ENCODE peak calls at places on chromosomes 13 and 19, in five cellular contexts. S, H, I, A and F are unnamed samples.

GRCh38 chr13:74361274-74361673 is 227.1 kb upstream of the KLF12 start:
- DNase-seq in S (no peak), A (no peak), I (no peak), H (no peak), F (no peak)

GRCh38 chr13:114073881-114074551 is 58.4 kb downstream of the RASA3 start:
- DNase-seq in S (no peak), I (no peak), H (no peak), A (no peak), F (no peak)

GRCh38 chr13:64278493-64278892 is 2862.8 kb upstream of the PCDH20 start:
- DNase-seq in I (no peak), H (no peak), S (no peak), A (no peak), F (no peak)

GRCh38 chr19:47109541-47110375 is 3.8 kb downstream of the ZC3H4 start:
- DNase-seq in I (no peak), H (no peak), A (peak; percentile 59), S (no peak), F (no peak)

GRCh38 chr19:38545596-38545995 is 72.2 kb downstream of the MAP4K1 start:
- DNase-seq in I (no peak), H (no peak), A (no peak), S (no peak), F (no peak)

GRCh38 chr13:30142502-30143211 is 164.7 kb downstream of the KATNAL1 start:
- DNase-seq in H (no peak), A (no peak), I (peak; percentile 75), S (peak; percentile 6), F (peak; percentile 21)

GRCh38 chr19:48363500-48363809 is 285 bp downstream of the TMEM143 start:
- DNase-seq in S (no peak), I (no peak), A (peak; percentile 23), H (no peak), F (no peak)

GRCh38 chr19:4007021-4007835 is at the start of gene PIAS4:
- DNase-seq in H (peak; percentile 85), S (peak; percentile 87), A (peak; percentile 100), I (peak; percentile 100), F (peak; percentile 88)

GRCh38 chr19:10812902-10813404 is 23.1 kb downstream of the TMED1 start:
- DNase-seq in A (peak; percentile 85), H (no peak), I (no peak), S (no peak), F (no peak)

GRCh38 chr13:40518481-40518882 is 148.0 kb downstream of the FOXO1 start:
- DNase-seq in I (no peak), S (no peak), A (no peak), H (no peak), F (no peak)

GRCh38 chr19:15445807-15446376 is 3.9 kb downstream of the WIZ start:
- DNase-seq in A (no peak), I (no peak), S (no peak), H (no peak), F (no peak)

GRCh38 chr13:37074703-37075102 is 15.2 kb upstream of the SUPT20H start:
- DNase-seq in A (no peak), H (no peak), S (no peak), I (peak; percentile 39), F (peak; percentile 8)

GRCh38 chr13:76053181-76053580 is 417.1 kb downstream of the LMO7 start:
- DNase-seq in A (no peak), H (no peak), S (no peak), I (no peak), F (no peak)

GRCh38 chr13:59834801-59835200 is 328.9 kb downstream of the DIAPH3 start:
- DNase-seq in A (no peak), S (no peak), I (no peak), H (no peak), F (no peak)

GRCh38 chr13:75789451-75790197 is 153.5 kb downstream of the LMO7 start:
- DNase-seq in I (no peak), H (no peak), A (no peak), S (no peak), F (no peak)

GRCh38 chr19:45293682-45294081 is 29.0 kb downstream of the CKM start:
- DNase-seq in S (no peak), I (no peak), H (no peak), A (no peak), F (no peak)

GRCh38 chr13:36880961-36881360 is 39.1 kb downstream of the SMAD9 start:
- DNase-seq in H (no peak), A (no peak), S (no peak), I (no peak), F (no peak)

GRCh38 chr19:50514346-50515167 is 844 bp upstream of the ASPDH start:
- DNase-seq in H (no peak), S (no peak), A (no peak), I (peak; percentile 95), F (no peak)

GRCh38 chr13:24868874-24869273 is 104.9 kb downstream of the RNF17 start:
- DNase-seq in I (no peak), A (no peak), S (no peak), H (no peak), F (no peak)

GRCh38 chr19:49876422-49877019 is 634 bp downstream of the AKT1S1 start:
- DNase-seq in H (peak; percentile 96), I (peak; percentile 85), A (peak; percentile 85), S (peak; percentile 96), F (peak; percentile 98)

GRCh38 chr19:13796301-13797057 is 1.2 kb downstream of the ZSWIM4 start:
- DNase-seq in I (peak; percentile 43), A (no peak), H (no peak), S (peak; percentile 23), F (peak; percentile 60)

GRCh38 chr13:26921918-26922317 is 161.3 kb upstream of the GPR12 start:
- DNase-seq in I (no peak), S (no peak), A (no peak), H (no peak), F (no peak)

GRCh38 chr19:1063030-1063908 is 3.7 kb upstream of the ARHGAP45 start:
- DNase-seq in H (no peak), A (peak; percentile 87), S (no peak), I (peak; percentile 64), F (peak; percentile 78)

GRCh38 chr19:409515-410242 is 732 bp upstream of the C2CD4C start:
- DNase-seq in A (no peak), S (no peak), I (peak; percentile 74), H (no peak), F (no peak)

GRCh38 chr13:44197791-44198770 is 175.5 kb upstream of the SERP2 start:
- DNase-seq in H (no peak), I (no peak), S (no peak), A (no peak), F (no peak)

GRCh38 chr13:59176775-59177174 is 987.0 kb downstream of the DIAPH3 start:
- DNase-seq in S (peak; percentile 9), I (no peak), H (no peak), A (peak; percentile 6), F (no peak)

GRCh38 chr19:10774893-10775292 is 57.0 kb downstream of the DNM2 start:
- DNase-seq in S (no peak), A (no peak), I (no peak), H (no peak), F (no peak)

GRCh38 chr13:40676007-40676406 is 9.6 kb upstream of the FOXO1 start:
- DNase-seq in H (no peak), A (no peak), S (no peak), I (no peak), F (no peak)

GRCh38 chr13:49042476-49042875 is 66.8 kb downstream of the FNDC3A start:
- DNase-seq in H (no peak), S (no peak), A (no peak), I (no peak), F (no peak)

GRCh38 chr13:70107498-70108271 is at the start of gene ATXN8OS:
- DNase-seq in S (no peak), A (no peak), I (peak; percentile 45), H (no peak), F (no peak)

GRCh38 chr13:45744979-45745378 is 42.9 kb downstream of the CBY2 start:
- DNase-seq in S (no peak), A (no peak), I (no peak), H (no peak), F (no peak)

GRCh38 chr13:45751882-45752281 is 49.8 kb downstream of the CBY2 start:
- DNase-seq in H (no peak), I (no peak), A (no peak), S (no peak), F (no peak)

GRCh38 chr13:45747071-45747470 is 45.0 kb downstream of the CBY2 start:
- DNase-seq in A (no peak), S (no peak), I (no peak), H (no peak), F (no peak)

GRCh38 chr13:45750566-45750965 is 48.4 kb downstream of the CBY2 start:
- DNase-seq in S (no peak), H (no peak), A (no peak), I (no peak), F (no peak)

DNA sequence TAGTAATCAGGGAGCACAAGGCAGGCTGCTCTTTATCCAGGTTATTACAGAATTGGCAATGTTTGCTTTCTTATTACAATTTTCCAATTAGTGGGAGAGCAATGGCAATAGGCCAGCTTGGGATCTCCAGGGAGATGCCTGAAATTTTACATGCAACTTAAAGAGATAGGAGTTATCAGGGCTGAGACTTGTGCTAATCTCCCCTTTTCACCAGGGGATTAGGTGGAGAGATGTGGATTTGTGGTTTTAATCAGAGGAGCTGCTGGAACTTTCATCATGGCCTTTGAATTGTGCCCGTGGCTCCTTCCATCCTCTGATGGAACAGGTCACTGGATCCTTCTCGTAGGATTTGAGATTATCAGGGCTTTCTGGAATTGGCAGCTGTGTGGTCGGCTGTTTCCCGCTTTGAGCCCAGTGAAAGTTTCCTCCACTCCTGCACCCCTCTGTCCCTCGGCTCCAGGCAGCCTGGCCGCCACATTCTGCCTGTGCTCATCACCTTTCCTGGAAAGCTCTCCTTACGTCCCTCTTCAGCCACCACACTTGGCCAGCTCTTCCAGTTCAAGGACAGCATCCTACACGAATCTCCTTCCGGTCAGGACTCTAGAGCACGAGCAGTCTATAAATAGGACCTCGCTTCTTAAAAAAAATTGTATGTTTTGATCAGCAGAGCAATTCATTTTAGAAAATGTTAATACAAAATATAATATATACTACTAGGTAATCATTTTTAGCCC is 47.1 kb downstream of the CBY2 start:
- DNase-seq in H (no peak), A (no peak), I (no peak), S (no peak), F (no peak)
- TF ChIP-seq SIN3A in H (no peak), A (no peak), I (no peak), S (no peak), F (no peak)

GRCh38 chr13:110618167-110618566 is 2.8 kb downstream of the NAXD start:
- DNase-seq in S (no peak), I (no peak), H (no peak), A (no peak), F (no peak)
- H3K4me2 ChIP-seq in S (peak overlapping the region; percentile 13), I (no peak overlapping the region), H (peak overlapping the region; percentile 79), A (no peak overlapping the region), F (no peak overlapping the region)

DNA sequence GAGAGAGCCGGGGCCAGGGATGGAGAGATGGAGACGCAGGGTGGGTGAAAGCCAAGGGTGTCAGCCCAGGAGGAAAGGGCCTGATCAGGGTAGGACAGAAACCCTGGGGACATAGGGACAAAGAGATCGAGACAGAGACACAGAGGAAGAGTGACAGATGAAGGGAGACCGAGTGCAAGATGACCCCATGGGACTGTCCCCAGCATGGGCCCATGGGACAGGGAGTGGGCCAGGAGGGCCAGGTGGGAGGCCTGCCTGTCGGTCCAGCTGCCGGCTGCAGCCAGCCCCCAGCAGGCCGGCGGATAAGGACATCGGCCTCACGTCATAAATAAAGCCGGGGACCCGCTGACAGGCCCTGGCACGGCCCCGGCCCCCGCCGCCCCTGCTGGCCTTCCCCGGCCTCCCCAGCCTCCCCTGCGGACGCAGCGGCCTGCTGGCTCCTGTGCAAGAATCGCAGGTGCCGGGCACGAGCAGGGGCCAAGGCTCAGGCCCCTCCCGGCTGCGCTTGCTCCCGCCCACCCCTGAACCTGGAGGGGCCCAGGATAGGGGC is 6.3 kb downstream of the REX1BD start:
- DNase-seq in S (no peak), I (peak; percentile 48), H (no peak), A (no peak), F (no peak)
- H3K4me3 ChIP-seq in S (no peak overlapping the region), I (peak overlapping the region; percentile 46), H (peak overlapping the region; percentile 66), A (peak overlapping the region; percentile 38), F (peak overlapping the region; percentile 54)

GRCh38 chr19:52343548-52343947 is 7.5 kb downstream of the ZNF610 start:
- DNase-seq in I (peak; percentile 74), H (peak; percentile 54), A (peak; percentile 61), S (peak; percentile 15), F (peak; percentile 23)
- TF ChIP-seq SIN3A in I (no peak), H (peak; percentile 62), A (no peak), S (no peak), F (no peak)